ENCODE peak calls at places on chromosomes 1 and 21, in five cellular contexts. One of them, this sample, is unnamed. For H4K20me1, the result is how much of the 10 kb centered on the place peaks cover.

GRCh38 chr1:184272178-184272866 is 114.5 kb upstream of the C1orf21 start:
- DNase-seq in PC-3: no peak
- DNase-seq in H9: no peak
- DNase-seq in IMR-90: peak
- DNase-seq in fibroblast of lung: peak
- DNase-seq in this sample: no peak

GRCh38 chr1:167455786-167456446 is 62.4 kb downstream of the CD247 start:
- DNase-seq in IMR-90: no peak
- DNase-seq in fibroblast of lung: peak
- DNase-seq in H9: peak
- DNase-seq in PC-3: peak
- DNase-seq in this sample: no peak

GRCh38 chr1:41102208-41102607 is 80.7 kb upstream of the SLFNL1 start:
- DNase-seq in H9: no peak
- DNase-seq in IMR-90: peak
- DNase-seq in fibroblast of lung: peak
- DNase-seq in PC-3: peak
- DNase-seq in this sample: peak

GRCh38 chr21:16634522-16634914 is 878.3 kb upstream of the CXADR start:
- DNase-seq in fibroblast of lung: no peak
- DNase-seq in H9: peak
- DNase-seq in IMR-90: no peak
- DNase-seq in PC-3: no peak
- DNase-seq in this sample: no peak

GRCh38 chr1:43527111-43527878 is 3.4 kb upstream of the PTPRF start:
- DNase-seq in PC-3: no peak
- DNase-seq in H9: no peak
- DNase-seq in IMR-90: no peak
- DNase-seq in fibroblast of lung: no peak
- DNase-seq in this sample: no peak

GRCh38 chr1:157201767-157202166 is 63.6 kb upstream of the ETV3 start:
- DNase-seq in H9: no peak
- DNase-seq in fibroblast of lung: no peak
- DNase-seq in PC-3: no peak
- DNase-seq in IMR-90: no peak
- DNase-seq in this sample: no peak

GRCh38 chr1:223129229-223129851 is 13.7 kb downstream of the TLR5 start:
- DNase-seq in PC-3: no peak
- DNase-seq in fibroblast of lung: peak
- DNase-seq in H9: peak
- DNase-seq in IMR-90: peak
- DNase-seq in this sample: no peak

GRCh38 chr1:11365744-11366387 is 92.9 kb downstream of the UBIAD1 start:
- DNase-seq in IMR-90: no peak
- DNase-seq in fibroblast of lung: no peak
- DNase-seq in PC-3: no peak
- DNase-seq in H9: no peak
- DNase-seq in this sample: no peak

GRCh38 chr1:151809625-151810556 is 4.7 kb upstream of the LINGO4 start:
- DNase-seq in IMR-90: no peak
- DNase-seq in fibroblast of lung: no peak
- DNase-seq in H9: no peak
- DNase-seq in PC-3: no peak
- DNase-seq in this sample: no peak

GRCh38 chr1:92995420-92996130 is 34.3 kb upstream of the DIPK1A start:
- DNase-seq in H9: no peak
- DNase-seq in fibroblast of lung: no peak
- DNase-seq in IMR-90: no peak
- DNase-seq in PC-3: peak
- DNase-seq in this sample: no peak

DNA sequence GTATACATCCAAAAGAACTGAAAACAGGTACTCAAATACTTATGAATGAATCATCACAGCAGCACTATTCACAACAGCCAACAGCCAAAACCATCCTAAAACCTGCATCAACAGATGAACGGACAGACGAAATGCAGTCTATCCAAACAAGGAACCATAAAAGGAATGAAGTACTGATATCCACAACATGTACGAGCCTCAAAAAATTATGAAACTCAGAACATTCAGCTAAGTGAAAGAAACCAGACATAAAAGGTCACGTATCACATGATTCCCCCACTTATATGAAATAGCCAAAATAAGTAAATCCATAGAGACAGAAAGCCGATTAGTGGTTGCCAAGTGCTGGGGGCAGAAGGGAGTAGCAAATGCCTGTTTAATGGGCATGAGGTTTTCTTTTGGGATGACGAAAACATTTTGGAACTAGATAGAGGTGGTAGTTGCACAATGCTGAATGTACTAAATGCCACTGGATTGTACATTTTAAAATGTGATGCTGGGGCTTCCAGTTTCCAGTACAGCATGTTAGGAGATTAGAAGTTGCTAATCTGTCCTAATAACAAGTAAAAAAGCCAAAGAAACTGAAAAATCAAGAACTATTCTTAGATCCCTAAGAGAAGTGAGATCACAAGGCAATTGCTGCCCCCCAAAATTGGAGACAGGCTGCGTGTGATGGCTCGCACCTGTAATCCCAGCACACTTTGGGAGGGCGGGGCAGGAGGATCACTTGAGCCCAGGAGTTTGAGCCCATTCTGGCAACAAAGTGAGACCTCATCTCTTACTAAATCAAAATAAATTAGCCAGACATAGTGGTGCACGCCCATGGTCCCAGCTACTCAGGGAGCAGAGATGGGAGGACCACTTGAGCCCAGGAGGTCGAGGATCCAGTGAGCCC is 25.3 kb downstream of the CLSTN1 start:
- DNase-seq in H9: no peak
- DNase-seq in IMR-90: peak
- DNase-seq in fibroblast of lung: peak
- DNase-seq in PC-3: no peak
- DNase-seq in this sample: no peak
- H4K20me1 ChIP-seq in H9: under half
- H4K20me1 ChIP-seq in IMR-90: half or more
- H4K20me1 ChIP-seq in fibroblast of lung: under half
- H4K20me1 ChIP-seq in PC-3: under half
- H4K20me1 ChIP-seq in this sample: under half

GRCh38 chr21:32414579-32415358 is 2.3 kb downstream of the EVA1C start:
- DNase-seq in IMR-90: peak
- DNase-seq in H9: no peak
- DNase-seq in fibroblast of lung: peak
- DNase-seq in PC-3: peak
- DNase-seq in this sample: no peak
- H4K20me1 ChIP-seq in IMR-90: under half
- H4K20me1 ChIP-seq in H9: under half
- H4K20me1 ChIP-seq in fibroblast of lung: under half
- H4K20me1 ChIP-seq in PC-3: under half
- H4K20me1 ChIP-seq in this sample: under half

DNA sequence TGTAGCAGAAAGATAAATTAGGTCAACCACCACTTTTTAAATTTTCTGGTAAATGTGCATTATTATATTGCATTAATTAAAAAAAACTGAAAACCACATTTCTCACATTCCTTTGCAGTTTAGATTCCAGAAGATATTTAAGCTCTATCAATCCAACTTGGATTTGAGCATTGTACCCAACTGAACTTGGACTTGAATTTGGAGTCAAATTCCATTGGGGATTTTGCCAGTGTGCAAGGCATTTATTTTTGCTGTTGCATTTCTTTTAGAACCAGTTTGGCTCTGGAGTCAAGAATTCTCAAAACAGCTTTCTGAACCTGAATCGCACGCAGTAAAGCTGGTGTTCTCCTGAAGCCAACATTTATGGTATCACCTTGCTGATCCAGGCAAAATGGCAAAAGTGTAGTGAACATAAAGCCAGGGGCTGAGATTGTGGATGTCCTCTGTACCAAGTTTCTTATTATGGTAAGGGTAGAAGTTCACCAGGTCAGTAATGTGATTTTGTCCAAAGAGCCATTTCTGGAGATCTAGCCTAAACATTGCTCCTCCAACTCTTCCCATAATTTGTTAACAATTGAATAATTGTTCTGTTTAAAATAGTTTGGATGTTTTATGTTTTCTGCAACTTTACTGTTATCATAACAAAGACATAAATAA is 890.9 kb downstream of the LRRIQ3 start:
- DNase-seq in PC-3: no peak
- DNase-seq in fibroblast of lung: no peak
- DNase-seq in IMR-90: no peak
- DNase-seq in H9: no peak
- DNase-seq in this sample: no peak
- H4K20me1 ChIP-seq in PC-3: under half
- H4K20me1 ChIP-seq in fibroblast of lung: under half
- H4K20me1 ChIP-seq in IMR-90: under half
- H4K20me1 ChIP-seq in H9: under half
- H4K20me1 ChIP-seq in this sample: under half

DNA sequence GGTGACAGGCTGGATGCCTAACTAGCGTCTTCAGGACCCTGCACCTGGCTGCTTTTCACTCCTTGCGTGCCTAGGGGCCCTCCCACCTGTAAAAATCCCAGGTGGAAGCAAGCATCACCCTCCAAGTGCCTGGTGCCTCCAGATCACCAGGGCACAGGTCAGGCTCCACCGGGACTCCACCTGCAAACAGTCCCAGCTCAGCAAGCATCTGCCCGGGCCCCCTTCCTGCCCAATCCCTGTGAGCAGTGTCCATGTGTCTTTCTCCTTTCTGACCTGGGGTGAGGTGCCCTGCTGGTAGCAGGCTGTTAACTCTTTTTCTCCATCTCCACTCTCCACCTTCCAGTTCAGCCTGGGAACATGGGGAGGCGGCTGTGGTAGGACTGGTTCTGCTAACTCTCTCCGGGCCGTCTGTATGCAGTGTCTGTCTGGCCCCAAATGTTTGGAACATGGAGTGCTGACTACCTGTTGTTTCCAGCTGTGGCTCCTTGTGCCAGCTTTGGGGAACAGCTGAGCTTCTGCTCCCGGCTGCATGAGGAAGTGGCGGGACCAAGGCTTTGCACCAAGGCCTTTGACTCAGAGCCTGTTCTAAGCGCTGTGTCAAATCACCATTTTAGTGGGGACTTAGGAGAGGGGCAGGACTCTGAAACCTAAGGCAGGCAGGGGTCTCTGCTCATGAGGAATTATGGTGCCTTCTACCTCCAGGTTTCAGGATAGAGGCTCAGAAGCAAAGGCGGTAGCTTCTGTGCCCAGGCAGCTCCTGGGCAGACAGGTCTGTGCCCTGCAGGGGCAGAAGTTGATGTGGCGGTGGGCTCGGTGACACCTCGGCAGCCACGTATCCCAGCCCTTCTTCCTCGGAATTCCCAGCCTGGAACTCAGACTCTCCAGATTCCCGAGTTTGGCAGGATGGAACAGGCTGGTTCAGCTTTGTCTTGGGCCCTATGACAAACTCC is 5.5 kb downstream of the GPR137B start:
- DNase-seq in H9: no peak
- DNase-seq in IMR-90: no peak
- DNase-seq in PC-3: no peak
- DNase-seq in fibroblast of lung: no peak
- DNase-seq in this sample: no peak
- H4K20me1 ChIP-seq in H9: under half
- H4K20me1 ChIP-seq in IMR-90: under half
- H4K20me1 ChIP-seq in PC-3: under half
- H4K20me1 ChIP-seq in fibroblast of lung: under half
- H4K20me1 ChIP-seq in this sample: under half

GRCh38 chr1:247747616-247748015 is 325 bp downstream of the OR14A2 start:
- DNase-seq in fibroblast of lung: peak
- DNase-seq in IMR-90: peak
- DNase-seq in H9: no peak
- DNase-seq in PC-3: peak
- DNase-seq in this sample: no peak
- H4K20me1 ChIP-seq in fibroblast of lung: under half
- H4K20me1 ChIP-seq in IMR-90: under half
- H4K20me1 ChIP-seq in H9: under half
- H4K20me1 ChIP-seq in PC-3: under half
- H4K20me1 ChIP-seq in this sample: under half

GRCh38 chr1:1869459-1869858 is 21.4 kb downstream of the GNB1 start:
- DNase-seq in PC-3: no peak
- DNase-seq in H9: no peak
- DNase-seq in fibroblast of lung: no peak
- DNase-seq in IMR-90: no peak
- DNase-seq in this sample: no peak
- H4K20me1 ChIP-seq in PC-3: half or more
- H4K20me1 ChIP-seq in H9: under half
- H4K20me1 ChIP-seq in fibroblast of lung: under half
- H4K20me1 ChIP-seq in IMR-90: half or more
- H4K20me1 ChIP-seq in this sample: half or more

GRCh38 chr21:18244721-18245486 is at the start of gene CHODL:
- DNase-seq in fibroblast of lung: peak
- DNase-seq in IMR-90: no peak
- DNase-seq in PC-3: no peak
- DNase-seq in H9: peak
- DNase-seq in this sample: no peak

GRCh38 chr21:18249542-18250152 is 5.0 kb downstream of the CHODL start:
- DNase-seq in PC-3: peak
- DNase-seq in H9: no peak
- DNase-seq in fibroblast of lung: no peak
- DNase-seq in IMR-90: no peak
- DNase-seq in this sample: no peak

GRCh38 chr21:18248171-18248570 is 3.5 kb downstream of the CHODL start:
- DNase-seq in IMR-90: no peak
- DNase-seq in PC-3: no peak
- DNase-seq in fibroblast of lung: no peak
- DNase-seq in H9: no peak
- DNase-seq in this sample: no peak

GRCh38 chr21:18251065-18251464 is 6.4 kb downstream of the CHODL start:
- DNase-seq in IMR-90: no peak
- DNase-seq in fibroblast of lung: no peak
- DNase-seq in H9: no peak
- DNase-seq in PC-3: no peak
- DNase-seq in this sample: no peak

DNA sequence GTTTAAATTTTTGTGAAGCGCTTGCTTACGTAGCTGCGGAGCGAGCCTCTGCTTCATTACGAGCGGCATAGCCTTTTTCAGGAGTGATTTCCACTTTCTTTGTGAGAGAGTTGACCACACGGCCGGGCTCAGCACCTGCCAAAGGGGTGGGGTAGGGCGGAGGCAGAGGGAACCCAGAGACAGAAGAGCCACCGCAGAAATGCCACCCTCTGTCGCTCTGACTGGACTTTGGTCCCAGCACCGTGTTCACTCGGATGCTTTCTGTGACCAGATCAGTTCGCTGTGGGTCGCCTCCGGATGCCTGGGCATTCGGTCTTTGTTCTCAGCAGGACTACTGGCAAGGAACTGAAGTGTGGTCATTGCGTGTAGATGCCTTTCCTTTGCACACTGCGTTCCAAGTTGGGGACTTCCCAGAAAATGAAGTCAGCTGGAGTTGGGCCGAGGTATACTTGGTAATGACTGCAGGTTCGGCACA is 897 bp downstream of the CHODL start:
- DNase-seq in H9: no peak
- DNase-seq in PC-3: no peak
- DNase-seq in fibroblast of lung: peak
- DNase-seq in IMR-90: no peak
- DNase-seq in this sample: no peak
- H4K20me1 ChIP-seq in H9: under half
- H4K20me1 ChIP-seq in PC-3: under half
- H4K20me1 ChIP-seq in fibroblast of lung: under half
- H4K20me1 ChIP-seq in IMR-90: under half
- H4K20me1 ChIP-seq in this sample: under half